ENCODE peak calls at places on chromosomes 5 and 9, in nine cellular contexts. One of them, this sample, is unnamed.
A peak's percentile ranks its signal among the peaks of the same experiment; 100 is the strongest.

GRCh38 chr9:130837644-130838043 is 2.6 kb downstream of the ABL1 start:
- DNase-seq in HCT116: no peak
- DNase-seq in stomach: no peak
- DNase-seq in uterus: no peak
- DNase-seq in colonic mucosa: no peak
- DNase-seq in prostate gland: no peak
- DNase-seq in trophoblast cell: no peak
- DNase-seq in tibial nerve: no peak
- DNase-seq in CD8-positive, alpha-beta memory T cell: no peak
- DNase-seq in this sample: no peak

GRCh38 chr9:26391036-26391435 is 501.6 kb downstream of the CAAP1 start:
- DNase-seq in colonic mucosa: no peak
- DNase-seq in stomach: no peak
- DNase-seq in prostate gland: no peak
- DNase-seq in CD8-positive, alpha-beta memory T cell: no peak
- DNase-seq in tibial nerve: no peak
- DNase-seq in trophoblast cell: no peak
- DNase-seq in uterus: no peak
- DNase-seq in HCT116: no peak
- DNase-seq in this sample: no peak

GRCh38 chr9:113436753-113437515 is 26.4 kb downstream of the C9orf43 start:
- DNase-seq in tibial nerve: no peak
- DNase-seq in prostate gland: no peak
- DNase-seq in stomach: no peak
- DNase-seq in trophoblast cell: peak; percentile 76
- DNase-seq in HCT116: no peak
- DNase-seq in uterus: no peak
- DNase-seq in CD8-positive, alpha-beta memory T cell: no peak
- DNase-seq in colonic mucosa: no peak
- DNase-seq in this sample: no peak

GRCh38 chr5:113199122-113199905 is 222.7 kb downstream of the DCP2 start:
- DNase-seq in CD8-positive, alpha-beta memory T cell: no peak
- DNase-seq in colonic mucosa: no peak
- DNase-seq in trophoblast cell: no peak
- DNase-seq in prostate gland: no peak
- DNase-seq in stomach: no peak
- DNase-seq in HCT116: no peak
- DNase-seq in uterus: no peak
- DNase-seq in tibial nerve: no peak
- DNase-seq in this sample: no peak

GRCh38 chr5:122004201-122004600 is 42.4 kb downstream of the SRFBP1 start:
- DNase-seq in stomach: no peak
- DNase-seq in trophoblast cell: no peak
- DNase-seq in uterus: no peak
- DNase-seq in prostate gland: peak; percentile 5
- DNase-seq in tibial nerve: no peak
- DNase-seq in colonic mucosa: no peak
- DNase-seq in HCT116: no peak
- DNase-seq in CD8-positive, alpha-beta memory T cell: no peak
- DNase-seq in this sample: no peak

GRCh38 chr9:70415041-70415440 is 584 bp upstream of the KLF9 start:
- DNase-seq in prostate gland: no peak
- DNase-seq in CD8-positive, alpha-beta memory T cell: no peak
- DNase-seq in colonic mucosa: no peak
- DNase-seq in uterus: no peak
- DNase-seq in stomach: no peak
- DNase-seq in HCT116: no peak
- DNase-seq in trophoblast cell: no peak
- DNase-seq in tibial nerve: no peak
- DNase-seq in this sample: no peak

GRCh38 chr9:127561491-127562270 is 50.4 kb upstream of the STXBP1 start:
- DNase-seq in uterus: peak; percentile 91
- DNase-seq in HCT116: peak; percentile 97
- DNase-seq in CD8-positive, alpha-beta memory T cell: no peak
- DNase-seq in prostate gland: peak; percentile 76
- DNase-seq in colonic mucosa: peak; percentile 82
- DNase-seq in trophoblast cell: peak; percentile 98
- DNase-seq in tibial nerve: peak; percentile 75
- DNase-seq in stomach: peak; percentile 71
- DNase-seq in this sample: peak; percentile 96

GRCh38 chr5:178083942-178084341 is 29.4 kb upstream of the N4BP3 start:
- DNase-seq in trophoblast cell: peak; percentile 46
- DNase-seq in prostate gland: no peak
- DNase-seq in tibial nerve: no peak
- DNase-seq in HCT116: no peak
- DNase-seq in colonic mucosa: no peak
- DNase-seq in CD8-positive, alpha-beta memory T cell: no peak
- DNase-seq in stomach: no peak
- DNase-seq in uterus: no peak
- DNase-seq in this sample: no peak

GRCh38 chr9:15249042-15249818 is 57.8 kb downstream of the TTC39B start:
- DNase-seq in stomach: no peak
- DNase-seq in trophoblast cell: no peak
- DNase-seq in CD8-positive, alpha-beta memory T cell: no peak
- DNase-seq in HCT116: no peak
- DNase-seq in tibial nerve: no peak
- DNase-seq in colonic mucosa: no peak
- DNase-seq in uterus: no peak
- DNase-seq in prostate gland: no peak
- DNase-seq in this sample: no peak

GRCh38 chr9:136926154-136926704 is 18.3 kb downstream of the FBXW5 start:
- DNase-seq in trophoblast cell: no peak
- DNase-seq in HCT116: no peak
- DNase-seq in CD8-positive, alpha-beta memory T cell: no peak
- DNase-seq in uterus: no peak
- DNase-seq in tibial nerve: no peak
- DNase-seq in stomach: no peak
- DNase-seq in prostate gland: no peak
- DNase-seq in colonic mucosa: no peak
- DNase-seq in this sample: no peak

GRCh38 chr5:16127865-16128544 is 51.6 kb downstream of the MARCHF11 start:
- DNase-seq in CD8-positive, alpha-beta memory T cell: no peak
- DNase-seq in stomach: no peak
- DNase-seq in colonic mucosa: no peak
- DNase-seq in HCT116: no peak
- DNase-seq in uterus: no peak
- DNase-seq in prostate gland: no peak
- DNase-seq in tibial nerve: no peak
- DNase-seq in trophoblast cell: no peak
- DNase-seq in this sample: no peak

GRCh38 chr5:17235736-17236330 is 18.4 kb downstream of the BASP1 start:
- DNase-seq in tibial nerve: no peak
- DNase-seq in CD8-positive, alpha-beta memory T cell: no peak
- DNase-seq in uterus: no peak
- DNase-seq in prostate gland: no peak
- DNase-seq in colonic mucosa: no peak
- DNase-seq in HCT116: no peak
- DNase-seq in stomach: no peak
- DNase-seq in trophoblast cell: no peak
- DNase-seq in this sample: no peak

GRCh38 chr9:124366476-124367220 is 48.6 kb downstream of the PSMB7 start:
- DNase-seq in stomach: no peak
- DNase-seq in uterus: no peak
- DNase-seq in HCT116: peak; percentile 10
- DNase-seq in colonic mucosa: no peak
- DNase-seq in CD8-positive, alpha-beta memory T cell: no peak
- DNase-seq in tibial nerve: no peak
- DNase-seq in trophoblast cell: peak; percentile 76
- DNase-seq in prostate gland: no peak
- DNase-seq in this sample: no peak

DNA sequence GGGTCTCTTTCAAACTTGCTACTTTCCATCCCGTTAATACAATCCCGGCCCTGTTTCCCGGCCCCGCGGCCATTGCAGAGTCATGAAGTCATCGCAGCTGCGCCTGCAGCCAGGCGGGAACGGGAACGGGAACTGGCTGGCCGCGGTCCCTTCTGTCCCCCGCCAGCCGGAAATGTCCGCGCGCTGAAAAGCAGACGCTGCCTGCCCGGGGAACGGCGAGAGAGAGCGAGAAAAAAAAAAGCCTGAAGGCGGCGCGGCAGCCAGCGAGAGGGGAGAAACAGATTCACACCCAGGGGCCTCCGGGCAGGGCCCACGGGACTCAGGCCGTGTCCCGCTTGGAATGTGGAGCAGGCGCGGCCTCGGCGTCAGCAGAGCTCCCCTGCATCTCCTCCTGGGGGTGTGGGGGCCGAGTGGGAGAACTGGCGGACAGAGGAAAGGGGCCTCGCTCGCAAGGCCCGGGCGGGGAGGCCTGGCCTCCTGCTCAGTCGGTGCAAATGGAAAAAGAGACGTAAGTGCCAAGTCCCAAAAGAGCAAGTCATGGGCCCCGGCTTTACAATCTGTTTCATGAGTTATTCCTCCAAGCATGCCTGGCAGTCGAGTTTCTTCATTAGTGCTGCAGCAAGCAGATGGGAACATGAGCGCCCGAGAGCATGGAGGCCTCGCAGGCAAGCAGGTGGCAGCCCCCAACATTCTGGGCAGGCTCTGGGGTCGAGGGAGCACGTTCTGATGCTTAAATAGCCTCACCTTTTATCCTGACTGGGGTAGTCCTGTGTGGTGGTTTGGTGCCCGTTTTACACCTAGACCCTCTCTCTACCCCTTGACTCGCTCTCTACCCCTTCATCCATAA is 201.3 kb upstream of the GAS1 start:
- DNase-seq in uterus: peak; percentile 83
- DNase-seq in CD8-positive, alpha-beta memory T cell: no peak
- DNase-seq in prostate gland: peak; percentile 43
- DNase-seq in colonic mucosa: peak; percentile 45
- DNase-seq in stomach: peak; percentile 74
- DNase-seq in trophoblast cell: peak; percentile 89
- DNase-seq in HCT116: no peak
- DNase-seq in tibial nerve: peak; percentile 74
- DNase-seq in this sample: peak; percentile 92
- H3K4me3 ChIP-seq in uterus: peak overlapping the region; percentile 35
- H3K4me3 ChIP-seq in CD8-positive, alpha-beta memory T cell: no peak overlapping the region
- H3K4me3 ChIP-seq in prostate gland: peak overlapping the region; percentile 24
- H3K4me3 ChIP-seq in colonic mucosa: peak overlapping the region; percentile 25
- H3K4me3 ChIP-seq in stomach: peak overlapping the region; percentile 40
- H3K4me3 ChIP-seq in trophoblast cell: no peak overlapping the region
- H3K4me3 ChIP-seq in HCT116: no peak overlapping the region
- H3K4me3 ChIP-seq in tibial nerve: peak overlapping the region; percentile 29
- H3K4me3 ChIP-seq in this sample: peak overlapping the region; percentile 57

GRCh38 chr9:116686693-116687073 is 422 bp upstream of the TRIM32 start:
- DNase-seq in trophoblast cell: no peak
- DNase-seq in colonic mucosa: no peak
- DNase-seq in tibial nerve: no peak
- DNase-seq in HCT116: no peak
- DNase-seq in stomach: no peak
- DNase-seq in prostate gland: no peak
- DNase-seq in CD8-positive, alpha-beta memory T cell: no peak
- DNase-seq in uterus: no peak
- DNase-seq in this sample: no peak

GRCh38 chr9:116687074-116687761 is at the start of gene TRIM32:
- DNase-seq in trophoblast cell: peak; percentile 80
- DNase-seq in tibial nerve: peak; percentile 82
- DNase-seq in HCT116: peak; percentile 51
- DNase-seq in colonic mucosa: peak; percentile 95
- DNase-seq in uterus: peak; percentile 91
- DNase-seq in stomach: peak; percentile 93
- DNase-seq in prostate gland: peak; percentile 81
- DNase-seq in CD8-positive, alpha-beta memory T cell: peak; percentile 87
- DNase-seq in this sample: peak; percentile 94

GRCh38 chr9:116689633-116690032 is 2.5 kb downstream of the TRIM32 start:
- DNase-seq in trophoblast cell: no peak
- DNase-seq in uterus: no peak
- DNase-seq in tibial nerve: no peak
- DNase-seq in prostate gland: no peak
- DNase-seq in colonic mucosa: no peak
- DNase-seq in CD8-positive, alpha-beta memory T cell: no peak
- DNase-seq in HCT116: no peak
- DNase-seq in stomach: no peak
- DNase-seq in this sample: no peak

GRCh38 chr9:116687762-116688160 is 656 bp downstream of the TRIM32 start:
- DNase-seq in CD8-positive, alpha-beta memory T cell: no peak
- DNase-seq in uterus: no peak
- DNase-seq in stomach: no peak
- DNase-seq in prostate gland: no peak
- DNase-seq in colonic mucosa: no peak
- DNase-seq in tibial nerve: no peak
- DNase-seq in HCT116: no peak
- DNase-seq in trophoblast cell: no peak
- DNase-seq in this sample: no peak

GRCh38 chr9:116689117-116689516 is 2.0 kb downstream of the TRIM32 start:
- DNase-seq in uterus: no peak
- DNase-seq in colonic mucosa: no peak
- DNase-seq in trophoblast cell: no peak
- DNase-seq in HCT116: no peak
- DNase-seq in CD8-positive, alpha-beta memory T cell: no peak
- DNase-seq in stomach: no peak
- DNase-seq in prostate gland: no peak
- DNase-seq in tibial nerve: no peak
- DNase-seq in this sample: no peak
- H3K4me1 ChIP-seq in uterus: peaks cover 13% of the 10 kb centered on the region
- H3K4me1 ChIP-seq in colonic mucosa: peaks cover 12% of the 10 kb centered on the region
- H3K4me1 ChIP-seq in trophoblast cell: peaks cover 9% of the 10 kb centered on the region
- H3K4me1 ChIP-seq in HCT116: peaks cover 20% of the 10 kb centered on the region
- H3K4me1 ChIP-seq in CD8-positive, alpha-beta memory T cell: peaks cover 44% of the 10 kb centered on the region
- H3K4me1 ChIP-seq in stomach: peaks cover 74% of the 10 kb centered on the region
- H3K4me1 ChIP-seq in prostate gland: no peaks in the 10 kb centered on the region
- H3K4me1 ChIP-seq in tibial nerve: peaks cover 12% of the 10 kb centered on the region
- H3K4me1 ChIP-seq in this sample: no peaks in the 10 kb centered on the region

DNA sequence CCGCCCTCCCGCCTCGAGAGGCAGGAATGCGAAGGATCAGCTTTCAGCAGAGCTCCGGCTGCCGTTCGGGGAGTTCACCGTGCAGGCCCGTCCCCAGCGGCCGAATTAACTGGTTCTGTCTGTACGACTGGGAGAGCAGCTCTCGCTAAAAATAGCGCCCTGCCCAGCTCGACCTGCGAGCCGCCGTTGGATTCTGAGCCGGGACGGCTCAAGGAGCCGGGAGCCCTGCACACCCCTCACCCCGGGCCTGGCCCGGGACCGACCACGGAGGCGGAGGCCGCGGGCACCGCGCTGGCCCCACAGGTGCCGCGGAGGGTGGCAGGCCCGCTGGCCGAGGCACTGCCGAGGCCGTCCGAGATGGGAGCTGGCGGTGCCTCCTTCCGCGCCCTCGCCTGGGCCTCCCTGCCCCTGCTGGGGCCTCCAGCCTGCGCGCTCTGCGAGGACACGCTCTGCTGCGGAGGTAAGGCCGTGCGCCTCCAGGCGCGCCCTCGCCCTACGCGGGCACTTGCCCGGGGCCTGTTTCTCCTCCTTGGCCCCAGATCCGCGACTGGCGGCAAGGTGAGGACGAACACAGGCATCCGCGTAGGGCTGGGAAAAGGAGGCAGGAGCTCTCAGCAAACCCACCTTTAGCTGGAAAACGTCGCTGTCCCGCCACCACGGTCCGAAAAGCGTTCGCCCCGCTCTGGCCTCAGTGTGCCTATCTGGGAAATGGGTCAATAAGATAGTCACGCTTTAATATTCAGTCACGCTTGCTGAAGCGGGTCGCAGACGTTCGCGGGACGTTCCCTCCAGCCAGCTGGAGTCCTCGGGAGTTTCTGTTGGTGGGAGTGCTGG is 53.0 kb upstream of the DAB2IP start:
- DNase-seq in trophoblast cell: peak; percentile 86
- DNase-seq in uterus: peak; percentile 89
- DNase-seq in prostate gland: peak; percentile 91
- DNase-seq in CD8-positive, alpha-beta memory T cell: no peak
- DNase-seq in stomach: peak; percentile 89
- DNase-seq in HCT116: peak; percentile 67
- DNase-seq in tibial nerve: peak; percentile 19
- DNase-seq in colonic mucosa: peak; percentile 67
- DNase-seq in this sample: peak; percentile 91
- H3K4me3 ChIP-seq in trophoblast cell: peak overlapping the region; percentile 70
- H3K4me3 ChIP-seq in uterus: peak overlapping the region; percentile 88
- H3K4me3 ChIP-seq in prostate gland: peak overlapping the region; percentile 53
- H3K4me3 ChIP-seq in CD8-positive, alpha-beta memory T cell: no peak overlapping the region
- H3K4me3 ChIP-seq in stomach: peak overlapping the region; percentile 73
- H3K4me3 ChIP-seq in HCT116: peak overlapping the region; percentile 71
- H3K4me3 ChIP-seq in tibial nerve: peak overlapping the region; percentile 48
- H3K4me3 ChIP-seq in colonic mucosa: peak overlapping the region; percentile 56
- H3K4me3 ChIP-seq in this sample: peak overlapping the region; percentile 71

GRCh38 chr5:154478224-154478565 is at the start of gene HAND1:
- DNase-seq in CD8-positive, alpha-beta memory T cell: no peak
- DNase-seq in tibial nerve: no peak
- DNase-seq in trophoblast cell: no peak
- DNase-seq in stomach: peak; percentile 40
- DNase-seq in prostate gland: no peak
- DNase-seq in HCT116: peak; percentile 8
- DNase-seq in colonic mucosa: peak; percentile 76
- DNase-seq in uterus: peak; percentile 31
- DNase-seq in this sample: peak; percentile 74
- H3K4me1 ChIP-seq in CD8-positive, alpha-beta memory T cell: peaks cover 46% of the 10 kb centered on the region
- H3K4me1 ChIP-seq in tibial nerve: peaks cover 50% of the 10 kb centered on the region
- H3K4me1 ChIP-seq in trophoblast cell: peaks cover 18% of the 10 kb centered on the region
- H3K4me1 ChIP-seq in stomach: peaks cover 80% of the 10 kb centered on the region
- H3K4me1 ChIP-seq in prostate gland: peaks cover 8% of the 10 kb centered on the region
- H3K4me1 ChIP-seq in HCT116: no peaks in the 10 kb centered on the region
- H3K4me1 ChIP-seq in colonic mucosa: peaks cover 16% of the 10 kb centered on the region
- H3K4me1 ChIP-seq in uterus: peaks cover 22% of the 10 kb centered on the region
- H3K4me1 ChIP-seq in this sample: peaks cover 42% of the 10 kb centered on the region